ENCODE peak calls at places on chromosomes 3 and 15, in four cellular contexts. J is testis, K is colonic mucosa, F is tibial artery. X is an unnamed sample.

GRCh38 chr3:164452707-164453106 is 625.6 kb downstream of the SI start:
- DNase-seq in J (no peak), F (no peak), K (no peak), X (no peak)

GRCh38 chr15:39404767-39405173 is 176.1 kb upstream of the THBS1 start:
- DNase-seq in F (no peak), K (no peak), J (no peak), X (peak; percentile 66)

GRCh38 chr3:167814441-167814951 is 79.0 kb downstream of the SERPINI1 start:
- DNase-seq in J (no peak), K (no peak), F (no peak), X (no peak)

GRCh38 chr3:195068481-195069080 is 202.4 kb downstream of the XXYLT1 start:
- DNase-seq in F (peak; percentile 24), J (no peak), K (no peak), X (no peak)

GRCh38 chr15:53586815-53587214 is 172.6 kb downstream of the WDR72 start:
- DNase-seq in F (no peak), K (peak; percentile 80), J (peak; percentile 46), X (no peak)

GRCh38 chr3:11718582-11719405 is 75.1 kb upstream of the VGLL4 start:
- DNase-seq in K (peak; percentile 67), J (peak; percentile 64), F (peak; percentile 80), X (peak; percentile 67)

GRCh38 chr3:23999012-23999641 is 54.0 kb downstream of the NR1D2 start:
- DNase-seq in J (peak; percentile 85), K (peak; percentile 79), F (peak; percentile 81), X (peak; percentile 83)

GRCh38 chr3:189272500-189273119 is 100.8 kb downstream of the TPRG1 start:
- DNase-seq in J (no peak), K (no peak), F (no peak), X (no peak)

GRCh38 chr15:70856884-70857546 is 3.1 kb upstream of the LARP6 start:
- DNase-seq in J (peak; percentile 69), K (peak; percentile 68), F (peak; percentile 91), X (peak; percentile 95)

GRCh38 chr3:105458518-105459215 is 92.0 kb downstream of the ALCAM start:
- DNase-seq in J (no peak), K (no peak), F (no peak), X (no peak)

GRCh38 chr15:72389231-72389630 is 8.9 kb upstream of the TMEM202 start:
- DNase-seq in J (no peak), K (no peak), F (no peak), X (no peak)

GRCh38 chr3:70820397-70820796 is 508.0 kb upstream of the MDFIC2 start:
- DNase-seq in F (no peak), K (no peak), J (no peak), X (no peak)

GRCh38 chr3:85193565-85193964 is 234.8 kb downstream of the CADM2 start:
- DNase-seq in K (no peak), J (no peak), F (no peak), X (no peak)

GRCh38 chr3:170056710-170057454 is 19.1 kb downstream of the GPR160 start:
- DNase-seq in K (no peak), J (no peak), F (no peak), X (no peak)

GRCh38 chr15:73851679-73852078 is 21.7 kb upstream of the TBC1D21 start:
- DNase-seq in F (no peak), K (peak; percentile 28), J (peak; percentile 56), X (no peak)

GRCh38 chr3:168051579-168052183 is 44.0 kb downstream of the GOLIM4 start:
- DNase-seq in F (no peak), J (no peak), K (no peak), X (no peak)

GRCh38 chr3:194840661-194841514 is 155.2 kb downstream of the FAM43A start:
- DNase-seq in K (no peak), F (no peak), J (peak; percentile 71), X (peak; percentile 81)

GRCh38 chr3:171838218-171838720 is 4.9 kb upstream of the TMEM212 start:
- DNase-seq in F (peak; percentile 76), K (no peak), J (peak; percentile 86), X (peak; percentile 75)

GRCh38 chr15:36961956-36962355 is 138.4 kb downstream of the MEIS2 start:
- DNase-seq in J (no peak), K (no peak), F (no peak), X (no peak)

GRCh38 chr3:58214484-58215316 is 3.9 kb upstream of the DNASE1L3 start:
- DNase-seq in K (no peak), F (no peak), J (no peak), X (no peak)

GRCh38 chr3:143970773-143971366 is 753 bp upstream of the DIPK2A start:
- DNase-seq in K (peak; percentile 58), F (peak; percentile 75), J (peak; percentile 70), X (peak; percentile 67)

GRCh38 chr15:52180196-52180835 is 10.9 kb downstream of the GNB5 start:
- DNase-seq in J (no peak), F (no peak), K (no peak), X (no peak)

GRCh38 chr3:89699229-89699628 is 591.8 kb downstream of the EPHA3 start:
- DNase-seq in J (no peak), K (peak; percentile 80), F (no peak), X (no peak)

GRCh38 chr3:88188436-88188835 is 38.7 kb downstream of the C3orf38 start:
- DNase-seq in F (no peak), J (no peak), K (no peak), X (no peak)

GRCh38 chr15:95874625-95875024 is 455.9 kb upstream of the NR2F2 start:
- DNase-seq in K (no peak), F (no peak), J (no peak), X (no peak)

GRCh38 chr15:20341901-20342605 is 199.5 kb downstream of the GOLGA6L6 start:
- DNase-seq in K (no peak), J (no peak), F (peak; percentile 88), X (peak; percentile 79)

GRCh38 chr3:25558106-25558505 is 106.6 kb downstream of the TOP2B start:
- DNase-seq in J (peak; percentile 22), K (no peak), F (no peak), X (no peak)

GRCh38 chr15:70154440-70155347 is 57.0 kb upstream of the TLE3 start:
- DNase-seq in F (no peak), J (peak; percentile 71), K (no peak), X (peak; percentile 65)

GRCh38 chr3:123948449-123948848 is 12.6 kb downstream of the CCDC14 start:
- DNase-seq in K (no peak), J (no peak), F (no peak), X (no peak)

GRCh38 chr15:48603922-48604321 is 41.6 kb downstream of the FBN1 start:
- DNase-seq in K (no peak), J (no peak), F (no peak), X (no peak)

GRCh38 chr15:48603123-48603500 is 42.4 kb downstream of the FBN1 start:
- DNase-seq in F (no peak), K (no peak), J (no peak), X (no peak)

GRCh38 chr15:48601095-48601494 is 44.4 kb downstream of the FBN1 start:
- DNase-seq in J (no peak), K (no peak), F (no peak), X (no peak)

GRCh38 chr15:48604567-48604966 is 40.9 kb downstream of the FBN1 start:
- DNase-seq in K (no peak), J (no peak), F (no peak), X (no peak)

GRCh38 chr15:48602358-48603122 is 43.0 kb downstream of the FBN1 start:
- DNase-seq in J (no peak), F (no peak), K (no peak), X (no peak)
- H3K36me3 ChIP-seq in J (no peaks in the 10 kb centered on the region), F (peaks cover 13% of the 10 kb centered on the region), K (no peaks in the 10 kb centered on the region), X (no peaks in the 10 kb centered on the region)

GRCh38 chr3:119782435-119782834 is 534 bp downstream of the NR1I2 start:
- DNase-seq in F (no peak), J (no peak), K (no peak), X (no peak)

GRCh38 chr3:119779731-119780383 is 2.0 kb upstream of the NR1I2 start:
- DNase-seq in F (no peak), J (no peak), K (no peak), X (no peak)

GRCh38 chr3:119783255-119783654 is 1.4 kb downstream of the NR1I2 start:
- DNase-seq in K (no peak), F (no peak), J (no peak), X (no peak)

GRCh38 chr3:119783883-119784282 is 2.0 kb downstream of the NR1I2 start:
- DNase-seq in F (no peak), K (no peak), J (no peak), X (no peak)

DNA sequence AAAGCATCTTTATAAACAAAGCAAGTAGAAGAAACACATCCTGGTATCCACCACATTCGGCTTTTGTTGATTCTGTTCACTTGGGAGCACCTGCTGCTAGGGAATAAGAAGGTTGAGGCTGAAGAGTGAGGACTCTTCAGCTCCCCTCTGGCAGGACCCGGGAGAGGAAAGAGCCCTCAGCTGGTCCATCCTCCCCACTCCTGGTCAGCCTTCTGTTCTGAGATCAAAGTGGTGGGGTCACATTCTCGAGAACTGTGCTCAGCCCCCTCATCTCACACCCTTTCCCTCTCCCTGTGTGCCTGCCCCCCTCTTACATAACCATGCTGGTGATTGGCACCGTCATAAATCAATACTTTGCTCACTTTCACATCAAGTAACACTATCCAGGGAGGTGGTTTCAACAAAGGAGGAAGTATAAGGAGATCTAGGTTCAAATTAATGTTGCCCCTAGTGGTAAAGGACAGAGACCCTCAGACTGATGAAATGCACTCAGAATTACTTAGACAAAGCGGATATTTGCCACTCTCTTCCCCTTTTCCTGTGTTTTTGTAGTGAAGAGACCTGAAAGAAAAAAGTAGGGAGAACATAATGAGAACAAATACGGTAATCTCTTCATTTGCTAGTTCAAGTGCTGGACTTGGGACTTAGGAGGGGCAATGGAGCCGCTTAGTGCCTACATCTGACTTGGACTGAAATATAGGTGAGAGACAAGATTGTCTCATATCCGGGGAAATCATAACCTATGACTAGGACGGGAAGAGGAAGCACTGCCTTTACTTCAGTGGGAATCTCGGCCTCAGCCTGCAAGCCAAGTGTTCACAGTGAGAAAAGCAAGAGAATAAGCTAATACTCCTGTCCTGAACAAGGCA is at the start of gene NR1I2:
- DNase-seq in F (no peak), J (no peak), K (peak; percentile 67), X (no peak)
- TF ChIP-seq CTCF in F (no peak), J (no peak), K (no peak), X (no peak)

GRCh38 chr3:37039447-37039846 is 46.1 kb downstream of the MLH1 start:
- DNase-seq in F (no peak), K (no peak), J (no peak), X (no peak)
- H3K36me3 ChIP-seq in F (peaks cover 29% of the 10 kb centered on the region), K (peaks cover 4% of the 10 kb centered on the region), J (no peaks in the 10 kb centered on the region), X (peaks cover 32% of the 10 kb centered on the region)

GRCh38 chr3:150412599-150413069 is 4.5 kb downstream of the TSC22D2 start:
- DNase-seq in K (no peak), F (no peak), J (no peak), X (no peak)

GRCh38 chr3:150409527-150410310 is 1.6 kb downstream of the TSC22D2 start:
- DNase-seq in J (peak; percentile 69), F (peak; percentile 90), K (peak; percentile 75), X (peak; percentile 78)

GRCh38 chr3:150410311-150411105 is 2.4 kb downstream of the TSC22D2 start:
- DNase-seq in J (peak; percentile 56), F (peak; percentile 77), K (peak; percentile 51), X (no peak)

GRCh38 chr3:150411106-150411460 is 3.0 kb downstream of the TSC22D2 start:
- DNase-seq in J (no peak), F (no peak), K (no peak), X (no peak)

DNA sequence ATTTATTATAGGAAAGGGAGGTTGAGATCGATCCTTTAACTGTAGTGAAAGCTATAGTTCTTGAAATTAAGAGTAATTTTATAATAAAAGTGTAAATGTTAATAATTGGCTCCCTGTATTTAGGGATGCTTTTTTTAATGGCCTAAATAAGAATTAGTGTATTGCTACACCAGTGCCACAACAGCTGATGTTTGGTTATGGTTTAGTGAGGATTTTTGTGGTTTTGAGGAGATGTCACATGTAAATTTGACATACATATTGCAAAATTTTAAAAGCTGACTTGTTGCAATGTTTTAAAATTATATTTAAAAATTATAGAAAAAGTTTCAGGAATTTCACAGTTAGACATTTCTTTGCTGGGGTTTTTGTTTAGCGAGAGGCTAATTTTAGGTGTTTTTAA is 3.9 kb downstream of the TSC22D2 start:
- DNase-seq in K (no peak), J (no peak), F (no peak), X (no peak)
- TF ChIP-seq CTCF in K (no peak), J (no peak), F (no peak), X (no peak)